ENCODE peak calls at places on chromosome 10, in seven cellular contexts. One of them, this sample, is unnamed.
A peak's percentile ranks its signal among the peaks of the same experiment; 100 is the strongest.

GRCh38 chr10:28631896-28632596 is 45.3 kb upstream of the BAMBI start:
- DNase-seq in IMR-90: peak; percentile 31
- DNase-seq in breast epithelium: no peak
- DNase-seq in heart left ventricle: no peak
- DNase-seq in prostate gland: no peak
- DNase-seq in HCT116: no peak
- DNase-seq in adrenal gland: no peak
- DNase-seq in this sample: no peak

GRCh38 chr10:46553238-46554049 is 3.0 kb downstream of the GPRIN2 start:
- DNase-seq in prostate gland: peak; percentile 3
- DNase-seq in IMR-90: no peak
- DNase-seq in heart left ventricle: no peak
- DNase-seq in HCT116: no peak
- DNase-seq in breast epithelium: peak; percentile 49
- DNase-seq in adrenal gland: peak; percentile 13
- DNase-seq in this sample: peak; percentile 14

GRCh38 chr10:30629653-30630052 is at the start of gene LYZL2:
- DNase-seq in IMR-90: no peak
- DNase-seq in heart left ventricle: no peak
- DNase-seq in HCT116: no peak
- DNase-seq in adrenal gland: no peak
- DNase-seq in breast epithelium: no peak
- DNase-seq in prostate gland: no peak
- DNase-seq in this sample: no peak

GRCh38 chr10:28564905-28565304 is 32.0 kb downstream of the WAC start:
- DNase-seq in breast epithelium: no peak
- DNase-seq in prostate gland: no peak
- DNase-seq in heart left ventricle: no peak
- DNase-seq in IMR-90: peak; percentile 40
- DNase-seq in adrenal gland: no peak
- DNase-seq in HCT116: no peak
- DNase-seq in this sample: no peak

GRCh38 chr10:29615195-29615594 is 19.6 kb downstream of the SVIL start:
- DNase-seq in adrenal gland: no peak
- DNase-seq in prostate gland: no peak
- DNase-seq in IMR-90: no peak
- DNase-seq in HCT116: no peak
- DNase-seq in breast epithelium: no peak
- DNase-seq in heart left ventricle: no peak
- DNase-seq in this sample: no peak

GRCh38 chr10:92382631-92383030 is 91.7 kb downstream of the MARCHF5 start:
- DNase-seq in breast epithelium: no peak
- DNase-seq in heart left ventricle: no peak
- DNase-seq in HCT116: no peak
- DNase-seq in IMR-90: no peak
- DNase-seq in adrenal gland: no peak
- DNase-seq in prostate gland: no peak
- DNase-seq in this sample: no peak

GRCh38 chr10:72008096-72008933 is 44.1 kb downstream of the CHST3 start:
- DNase-seq in heart left ventricle: no peak
- DNase-seq in HCT116: no peak
- DNase-seq in breast epithelium: no peak
- DNase-seq in adrenal gland: no peak
- DNase-seq in prostate gland: peak; percentile 26
- DNase-seq in IMR-90: no peak
- DNase-seq in this sample: no peak

GRCh38 chr10:59991661-59992060 is 85.3 kb upstream of the CCDC6 start:
- DNase-seq in heart left ventricle: no peak
- DNase-seq in breast epithelium: no peak
- DNase-seq in IMR-90: no peak
- DNase-seq in HCT116: peak; percentile 56
- DNase-seq in prostate gland: peak; percentile 84
- DNase-seq in adrenal gland: peak; percentile 19
- DNase-seq in this sample: peak; percentile 18

GRCh38 chr10:99395750-99396445 is 34.5 kb downstream of the GOT1 start:
- DNase-seq in IMR-90: peak; percentile 83
- DNase-seq in adrenal gland: no peak
- DNase-seq in heart left ventricle: no peak
- DNase-seq in HCT116: no peak
- DNase-seq in breast epithelium: no peak
- DNase-seq in prostate gland: peak; percentile 64
- DNase-seq in this sample: peak; percentile 21

GRCh38 chr10:90856964-90857634 is 740 bp downstream of the HTR7 start:
- DNase-seq in IMR-90: no peak
- DNase-seq in adrenal gland: no peak
- DNase-seq in heart left ventricle: no peak
- DNase-seq in prostate gland: no peak
- DNase-seq in HCT116: no peak
- DNase-seq in breast epithelium: no peak
- DNase-seq in this sample: peak; percentile 18

GRCh38 chr10:24899571-24899970 is 52.8 kb downstream of the PRTFDC1 start:
- DNase-seq in breast epithelium: no peak
- DNase-seq in HCT116: no peak
- DNase-seq in heart left ventricle: no peak
- DNase-seq in IMR-90: no peak
- DNase-seq in prostate gland: no peak
- DNase-seq in adrenal gland: no peak
- DNase-seq in this sample: no peak

GRCh38 chr10:72951760-72952159 is 2.8 kb downstream of the PLA2G12B start:
- DNase-seq in adrenal gland: no peak
- DNase-seq in breast epithelium: no peak
- DNase-seq in IMR-90: no peak
- DNase-seq in heart left ventricle: no peak
- DNase-seq in HCT116: no peak
- DNase-seq in prostate gland: no peak
- DNase-seq in this sample: no peak

GRCh38 chr10:81034376-81034775 is 496.7 kb downstream of the SH2D4B start:
- DNase-seq in breast epithelium: no peak
- DNase-seq in adrenal gland: no peak
- DNase-seq in IMR-90: no peak
- DNase-seq in HCT116: no peak
- DNase-seq in heart left ventricle: no peak
- DNase-seq in prostate gland: no peak
- DNase-seq in this sample: no peak

GRCh38 chr10:112851582-112851981 is 98.5 kb upstream of the TCF7L2 start:
- DNase-seq in IMR-90: no peak
- DNase-seq in adrenal gland: no peak
- DNase-seq in prostate gland: no peak
- DNase-seq in HCT116: no peak
- DNase-seq in breast epithelium: no peak
- DNase-seq in heart left ventricle: no peak
- DNase-seq in this sample: no peak

GRCh38 chr10:80540644-80541143 is 3.0 kb downstream of the SH2D4B start:
- DNase-seq in HCT116: no peak
- DNase-seq in IMR-90: no peak
- DNase-seq in adrenal gland: no peak
- DNase-seq in prostate gland: no peak
- DNase-seq in heart left ventricle: no peak
- DNase-seq in breast epithelium: no peak
- DNase-seq in this sample: no peak

GRCh38 chr10:99292159-99292558 is 37.0 kb upstream of the CNNM1 start:
- DNase-seq in heart left ventricle: no peak
- DNase-seq in IMR-90: peak; percentile 67
- DNase-seq in prostate gland: no peak
- DNase-seq in breast epithelium: no peak
- DNase-seq in HCT116: no peak
- DNase-seq in adrenal gland: no peak
- DNase-seq in this sample: no peak

GRCh38 chr10:60943372-60944158 is 420 bp downstream of the RHOBTB1 start:
- DNase-seq in prostate gland: peak; percentile 21
- DNase-seq in IMR-90: peak; percentile 40
- DNase-seq in adrenal gland: peak; percentile 62
- DNase-seq in breast epithelium: peak; percentile 70
- DNase-seq in HCT116: peak; percentile 3
- DNase-seq in heart left ventricle: peak; percentile 85
- DNase-seq in this sample: peak; percentile 91

GRCh38 chr10:100008142-100008522 is 1.6 kb downstream of the DNMBP start:
- DNase-seq in IMR-90: peak; percentile 84
- DNase-seq in heart left ventricle: no peak
- DNase-seq in adrenal gland: peak; percentile 28
- DNase-seq in prostate gland: no peak
- DNase-seq in HCT116: no peak
- DNase-seq in breast epithelium: no peak
- DNase-seq in this sample: peak; percentile 42

GRCh38 chr10:43202657-43203490 is 64.0 kb downstream of the RASGEF1A start:
- DNase-seq in adrenal gland: no peak
- DNase-seq in heart left ventricle: peak; percentile 49
- DNase-seq in IMR-90: no peak
- DNase-seq in prostate gland: no peak
- DNase-seq in HCT116: no peak
- DNase-seq in breast epithelium: peak; percentile 50
- DNase-seq in this sample: peak; percentile 54

GRCh38 chr10:32327364-32327691 is 19.6 kb downstream of the EPC1 start:
- DNase-seq in adrenal gland: no peak
- DNase-seq in prostate gland: no peak
- DNase-seq in breast epithelium: no peak
- DNase-seq in IMR-90: no peak
- DNase-seq in HCT116: no peak
- DNase-seq in heart left ventricle: no peak
- DNase-seq in this sample: no peak

DNA sequence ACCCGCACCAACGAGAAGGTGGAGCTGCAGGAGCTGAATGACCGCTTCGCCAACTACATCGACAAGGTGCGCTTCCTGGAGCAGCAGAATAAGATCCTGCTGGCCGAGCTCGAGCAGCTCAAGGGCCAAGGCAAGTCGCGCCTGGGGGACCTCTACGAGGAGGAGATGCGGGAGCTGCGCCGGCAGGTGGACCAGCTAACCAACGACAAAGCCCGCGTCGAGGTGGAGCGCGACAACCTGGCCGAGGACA is 1.6 kb downstream of the VIM start:
- DNase-seq in HCT116: no peak
- DNase-seq in prostate gland: no peak
- DNase-seq in IMR-90: no peak
- DNase-seq in heart left ventricle: no peak
- DNase-seq in breast epithelium: no peak
- DNase-seq in adrenal gland: peak; percentile 33
- DNase-seq in this sample: no peak
- H3K4me1 ChIP-seq in HCT116: peaks cover 37% of the 10 kb centered on the region
- H3K4me1 ChIP-seq in prostate gland: no peaks in the 10 kb centered on the region
- H3K4me1 ChIP-seq in IMR-90: peaks cover 16% of the 10 kb centered on the region
- H3K4me1 ChIP-seq in heart left ventricle: peaks cover 37% of the 10 kb centered on the region
- H3K4me1 ChIP-seq in breast epithelium: peaks cover 11% of the 10 kb centered on the region
- H3K4me1 ChIP-seq in adrenal gland: peaks cover 36% of the 10 kb centered on the region
- H3K4me1 ChIP-seq in this sample: peaks cover 39% of the 10 kb centered on the region

DNA sequence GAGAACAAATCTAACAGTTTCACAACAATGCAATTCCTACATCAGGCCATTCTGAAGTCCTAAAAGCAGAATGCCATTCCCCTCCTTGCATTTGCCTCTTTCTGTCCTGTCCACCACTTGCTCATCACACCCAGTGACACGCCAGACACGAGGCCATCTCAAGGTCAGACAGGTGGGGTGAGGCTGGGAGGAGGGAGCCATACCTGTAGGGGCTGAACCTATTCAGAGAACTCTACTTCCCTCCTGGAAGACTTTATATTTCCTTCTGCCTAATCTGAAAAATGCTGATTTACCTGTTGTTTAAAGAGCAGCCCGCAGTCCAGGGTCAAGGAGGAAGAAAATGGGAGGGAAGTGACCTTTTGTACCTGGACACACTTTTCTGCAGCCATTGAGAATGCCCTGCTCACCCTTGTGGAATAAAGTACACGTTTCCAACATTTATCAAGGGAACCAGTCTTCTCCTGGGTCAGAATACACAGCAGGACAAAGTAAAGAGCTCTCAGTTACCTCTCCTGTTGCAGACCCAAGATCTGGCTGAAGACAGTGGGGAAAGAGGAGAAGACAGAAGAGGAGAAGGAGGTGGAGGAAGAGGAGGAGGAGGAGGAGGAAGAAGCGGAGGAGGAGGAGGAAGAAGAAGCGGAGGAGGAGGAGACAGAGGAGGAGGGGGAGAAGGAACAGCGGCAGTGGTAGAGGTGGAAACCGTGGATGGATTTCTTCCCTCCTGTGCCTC is 1.1 kb upstream of the BLNK start:
- DNase-seq in breast epithelium: no peak
- DNase-seq in HCT116: no peak
- DNase-seq in heart left ventricle: no peak
- DNase-seq in adrenal gland: no peak
- DNase-seq in prostate gland: no peak
- DNase-seq in IMR-90: no peak
- DNase-seq in this sample: no peak
- H3K4me3 ChIP-seq in breast epithelium: no peak overlapping the region
- H3K4me3 ChIP-seq in HCT116: no peak overlapping the region
- H3K4me3 ChIP-seq in heart left ventricle: no peak overlapping the region
- H3K4me3 ChIP-seq in adrenal gland: no peak overlapping the region
- H3K4me3 ChIP-seq in prostate gland: no peak overlapping the region
- H3K4me3 ChIP-seq in IMR-90: no peak overlapping the region
- H3K4me3 ChIP-seq in this sample: no peak overlapping the region

DNA sequence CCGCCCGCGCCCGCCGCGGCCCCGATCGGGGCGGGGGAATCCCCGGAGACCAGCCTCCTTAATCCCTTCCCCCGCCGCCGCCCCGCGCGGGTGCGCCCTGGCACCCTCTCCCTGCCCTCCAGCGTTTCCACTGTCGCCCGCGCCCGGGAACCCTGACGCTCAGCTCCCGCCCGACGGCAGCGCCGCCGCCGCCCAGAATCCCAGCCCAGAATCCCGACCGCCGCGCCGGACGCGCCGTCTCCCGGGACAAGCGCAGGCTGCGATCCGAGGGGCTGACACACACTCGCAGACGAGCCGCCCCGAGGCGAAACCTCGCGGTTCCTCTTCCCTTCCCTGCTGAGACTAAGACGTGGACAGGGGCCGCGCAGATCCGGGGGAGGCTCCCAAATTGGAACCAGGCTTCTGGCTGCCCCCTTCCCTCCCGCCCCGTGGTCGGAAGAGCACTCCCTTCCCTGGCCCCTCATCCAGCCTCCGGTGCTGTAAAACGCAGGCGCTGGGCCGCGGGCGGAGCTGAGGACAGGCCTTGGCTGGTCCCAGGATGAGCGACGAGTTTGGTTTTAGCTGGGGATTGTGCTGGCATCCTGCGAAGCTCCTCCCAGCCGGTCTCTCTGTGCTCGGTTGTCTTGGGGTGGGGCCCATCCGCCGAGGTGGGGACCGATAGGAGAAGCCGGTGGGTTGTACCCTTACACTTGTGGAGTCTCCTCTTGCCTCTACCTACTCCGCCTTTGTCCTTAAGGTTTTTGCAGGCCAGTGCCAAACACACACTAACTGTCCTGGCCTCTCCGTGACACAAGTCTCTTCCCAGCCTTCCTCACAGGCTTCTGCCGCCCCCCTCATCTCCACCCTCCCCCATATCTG is 1.1 kb downstream of the MARVELD1 start:
- DNase-seq in HCT116: no peak
- DNase-seq in adrenal gland: peak; percentile 38
- DNase-seq in IMR-90: peak; percentile 71
- DNase-seq in heart left ventricle: peak; percentile 84
- DNase-seq in breast epithelium: peak; percentile 68
- DNase-seq in prostate gland: peak; percentile 85
- DNase-seq in this sample: peak; percentile 80
- TF ChIP-seq POLR2A in HCT116: no peak
- TF ChIP-seq POLR2A in adrenal gland: no peak
- TF ChIP-seq POLR2A in IMR-90: peak; percentile 84
- TF ChIP-seq POLR2A in heart left ventricle: peak; percentile 50
- TF ChIP-seq POLR2A in breast epithelium: no peak
- TF ChIP-seq POLR2A in prostate gland: peak; percentile 71
- TF ChIP-seq POLR2A in this sample: peak; percentile 33

DNA sequence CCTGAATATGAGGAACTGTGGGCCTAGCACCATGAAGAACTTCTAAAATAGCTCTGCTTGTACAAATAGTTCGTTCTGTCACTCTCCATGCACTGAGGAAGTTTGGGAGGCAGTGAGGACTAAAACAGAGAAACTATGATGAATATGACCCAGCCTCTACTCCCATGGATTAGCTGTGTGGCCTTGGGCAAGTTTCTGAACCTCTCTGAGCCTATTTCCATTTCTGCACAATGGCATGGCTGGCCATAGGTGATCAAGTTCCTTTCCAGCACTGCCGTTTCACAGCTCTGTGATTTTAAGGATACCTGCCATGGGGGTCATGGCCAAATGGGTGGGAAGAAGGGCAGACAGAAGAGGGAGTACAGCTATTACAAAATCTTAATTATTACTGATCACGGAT is 57.6 kb downstream of the SORBS1 start:
- DNase-seq in prostate gland: no peak
- DNase-seq in breast epithelium: no peak
- DNase-seq in HCT116: no peak
- DNase-seq in IMR-90: no peak
- DNase-seq in adrenal gland: no peak
- DNase-seq in heart left ventricle: no peak
- DNase-seq in this sample: no peak
- H3K4me1 ChIP-seq in prostate gland: no peaks in the 10 kb centered on the region
- H3K4me1 ChIP-seq in breast epithelium: peaks cover 18% of the 10 kb centered on the region
- H3K4me1 ChIP-seq in HCT116: no peaks in the 10 kb centered on the region
- H3K4me1 ChIP-seq in IMR-90: no peaks in the 10 kb centered on the region
- H3K4me1 ChIP-seq in adrenal gland: peaks cover 13% of the 10 kb centered on the region
- H3K4me1 ChIP-seq in heart left ventricle: peaks cover 49% of the 10 kb centered on the region
- H3K4me1 ChIP-seq in this sample: peaks cover 21% of the 10 kb centered on the region

This sample was measured in testis.